ENCODE peak calls at places on chromosomes 3 and 15, in seven cellular contexts. One of them, this sample, is unnamed.
A peak's percentile ranks its signal among the peaks of the same experiment; 100 is the strongest.

GRCh38 chr15:81828135-81828534 is 217.7 kb downstream of the MEX3B start:
- DNase-seq in HepG2: no peak
- DNase-seq in IMR-90: no peak
- DNase-seq in transverse colon: no peak
- DNase-seq in astrocyte: no peak
- DNase-seq in pancreas: no peak
- DNase-seq in fibroblast of lung: no peak
- DNase-seq in this sample: no peak

GRCh38 chr15:68497206-68497910 is 65.4 kb upstream of the ITGA11 start:
- DNase-seq in HepG2: no peak
- DNase-seq in IMR-90: peak; percentile 26
- DNase-seq in transverse colon: no peak
- DNase-seq in astrocyte: peak; percentile 72
- DNase-seq in pancreas: no peak
- DNase-seq in fibroblast of lung: no peak
- DNase-seq in this sample: no peak

GRCh38 chr15:100042558-100042957 is 299.2 kb downstream of the ADAMTS17 start:
- DNase-seq in HepG2: no peak
- DNase-seq in IMR-90: peak; percentile 10
- DNase-seq in transverse colon: no peak
- DNase-seq in astrocyte: peak; percentile 24
- DNase-seq in pancreas: no peak
- DNase-seq in fibroblast of lung: no peak
- DNase-seq in this sample: no peak

GRCh38 chr15:50028323-50028722 is 90.7 kb downstream of the ATP8B4 start:
- DNase-seq in HepG2: no peak
- DNase-seq in IMR-90: no peak
- DNase-seq in transverse colon: no peak
- DNase-seq in astrocyte: no peak
- DNase-seq in pancreas: no peak
- DNase-seq in fibroblast of lung: no peak
- DNase-seq in this sample: no peak

GRCh38 chr3:78242724-78243123 is 1202.8 kb downstream of the ROBO2 start:
- DNase-seq in HepG2: no peak
- DNase-seq in IMR-90: no peak
- DNase-seq in transverse colon: no peak
- DNase-seq in astrocyte: no peak
- DNase-seq in pancreas: no peak
- DNase-seq in fibroblast of lung: no peak
- DNase-seq in this sample: no peak

GRCh38 chr15:100794008-100794407 is 85.6 kb upstream of the ALDH1A3 start:
- DNase-seq in HepG2: no peak
- DNase-seq in IMR-90: no peak
- DNase-seq in transverse colon: no peak
- DNase-seq in astrocyte: no peak
- DNase-seq in pancreas: no peak
- DNase-seq in fibroblast of lung: no peak
- DNase-seq in this sample: peak; percentile 0

GRCh38 chr3:197028711-197029510 is 706 bp downstream of the MELTF start:
- DNase-seq in HepG2: no peak
- DNase-seq in IMR-90: no peak
- DNase-seq in transverse colon: peak; percentile 24
- DNase-seq in astrocyte: no peak
- DNase-seq in pancreas: no peak
- DNase-seq in fibroblast of lung: no peak
- DNase-seq in this sample: peak; percentile 36

GRCh38 chr15:89845305-89845893 is 30.7 kb upstream of the ANPEP start:
- DNase-seq in HepG2: peak; percentile 66
- DNase-seq in IMR-90: peak; percentile 92
- DNase-seq in transverse colon: no peak
- DNase-seq in astrocyte: peak; percentile 90
- DNase-seq in pancreas: no peak
- DNase-seq in fibroblast of lung: peak; percentile 92
- DNase-seq in this sample: no peak

GRCh38 chr3:41088882-41089281 is 110.4 kb upstream of the CTNNB1 start:
- DNase-seq in HepG2: no peak
- DNase-seq in IMR-90: no peak
- DNase-seq in transverse colon: no peak
- DNase-seq in astrocyte: no peak
- DNase-seq in pancreas: no peak
- DNase-seq in fibroblast of lung: no peak
- DNase-seq in this sample: no peak

GRCh38 chr15:75350601-75351331 is 3.9 kb downstream of the NEIL1 start:
- DNase-seq in HepG2: no peak
- DNase-seq in IMR-90: no peak
- DNase-seq in transverse colon: no peak
- DNase-seq in astrocyte: no peak
- DNase-seq in pancreas: no peak
- DNase-seq in fibroblast of lung: no peak
- DNase-seq in this sample: no peak

GRCh38 chr15:78714890-78715289 is 73.9 kb upstream of the CHRNB4 start:
- DNase-seq in HepG2: peak; percentile 38
- DNase-seq in IMR-90: no peak
- DNase-seq in transverse colon: no peak
- DNase-seq in astrocyte: no peak
- DNase-seq in pancreas: no peak
- DNase-seq in fibroblast of lung: peak; percentile 15
- DNase-seq in this sample: no peak

GRCh38 chr3:32819581-32820348 is 2.0 kb downstream of the TRIM71 start:
- DNase-seq in HepG2: no peak
- DNase-seq in IMR-90: no peak
- DNase-seq in transverse colon: no peak
- DNase-seq in astrocyte: no peak
- DNase-seq in pancreas: no peak
- DNase-seq in fibroblast of lung: no peak
- DNase-seq in this sample: no peak

GRCh38 chr3:40741729-40742128 is 217.0 kb downstream of the ZNF621 start:
- DNase-seq in HepG2: no peak
- DNase-seq in IMR-90: peak; percentile 1
- DNase-seq in transverse colon: no peak
- DNase-seq in astrocyte: no peak
- DNase-seq in pancreas: no peak
- DNase-seq in fibroblast of lung: no peak
- DNase-seq in this sample: no peak

GRCh38 chr15:83694030-83694429 is 40.1 kb downstream of the ADAMTSL3 start:
- DNase-seq in HepG2: no peak
- DNase-seq in IMR-90: peak; percentile 32
- DNase-seq in transverse colon: no peak
- DNase-seq in astrocyte: peak; percentile 41
- DNase-seq in pancreas: no peak
- DNase-seq in fibroblast of lung: peak; percentile 44
- DNase-seq in this sample: no peak

GRCh38 chr3:73024836-73025235 is 28.2 kb downstream of the PPP4R2 start:
- DNase-seq in HepG2: no peak
- DNase-seq in IMR-90: peak; percentile 25
- DNase-seq in transverse colon: no peak
- DNase-seq in astrocyte: no peak
- DNase-seq in pancreas: no peak
- DNase-seq in fibroblast of lung: no peak
- DNase-seq in this sample: peak; percentile 30

GRCh38 chr3:7439101-7439500 is 578.2 kb downstream of the GRM7 start:
- DNase-seq in HepG2: no peak
- DNase-seq in IMR-90: no peak
- DNase-seq in transverse colon: no peak
- DNase-seq in astrocyte: no peak
- DNase-seq in pancreas: no peak
- DNase-seq in fibroblast of lung: no peak
- DNase-seq in this sample: no peak

GRCh38 chr3:44920081-44920480 is 45.7 kb downstream of the TGM4 start:
- DNase-seq in HepG2: no peak
- DNase-seq in IMR-90: no peak
- DNase-seq in transverse colon: no peak
- DNase-seq in astrocyte: no peak
- DNase-seq in pancreas: peak; percentile 45
- DNase-seq in fibroblast of lung: no peak
- DNase-seq in this sample: no peak

DNA sequence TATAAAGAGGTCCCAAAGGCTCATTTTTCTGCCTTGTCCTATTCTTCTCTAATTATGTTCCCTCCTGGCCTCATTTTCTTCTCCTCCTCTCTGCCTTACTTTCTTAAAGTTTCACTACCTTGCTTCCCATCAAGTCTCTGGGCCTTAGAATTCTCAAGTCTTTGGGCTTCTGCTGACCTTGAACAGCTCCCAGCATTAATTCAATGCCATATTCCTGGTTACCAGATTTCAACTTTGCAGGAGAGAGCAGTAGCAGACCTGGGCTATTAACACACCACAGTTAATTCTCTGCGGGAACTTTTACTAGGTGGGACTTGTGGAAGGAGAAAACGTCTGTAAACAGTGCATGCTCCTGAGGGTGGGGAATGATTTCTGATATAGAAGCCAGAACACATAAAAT is 214.6 kb downstream of the MEIS2 start:
- DNase-seq in HepG2: no peak
- DNase-seq in IMR-90: no peak
- DNase-seq in transverse colon: no peak
- DNase-seq in astrocyte: no peak
- DNase-seq in pancreas: no peak
- DNase-seq in fibroblast of lung: no peak
- DNase-seq in this sample: no peak
- H3K27me3 ChIP-seq in HepG2: peaks cover 56% of the 10 kb centered on the region
- H3K27me3 ChIP-seq in IMR-90: peaks cover 17% of the 10 kb centered on the region
- H3K27me3 ChIP-seq in transverse colon: peaks cover 99% of the 10 kb centered on the region
- H3K27me3 ChIP-seq in astrocyte: peaks cover 74% of the 10 kb centered on the region
- H3K27me3 ChIP-seq in pancreas: peaks cover 19% of the 10 kb centered on the region
- H3K27me3 ChIP-seq in fibroblast of lung: peaks cover 34% of the 10 kb centered on the region
- H3K27me3 ChIP-seq in this sample: peaks cover 61% of the 10 kb centered on the region

GRCh38 chr3:130748520-130748919 is 1.9 kb upstream of the PIK3R4 start:
- DNase-seq in HepG2: no peak
- DNase-seq in IMR-90: no peak
- DNase-seq in transverse colon: no peak
- DNase-seq in astrocyte: no peak
- DNase-seq in pancreas: no peak
- DNase-seq in fibroblast of lung: no peak
- DNase-seq in this sample: no peak
- H3K27ac ChIP-seq in HepG2: no peak overlapping the region
- H3K27ac ChIP-seq in IMR-90: no peak overlapping the region
- H3K27ac ChIP-seq in transverse colon: peak overlapping the region; percentile 93
- H3K27ac ChIP-seq in astrocyte: no peak overlapping the region
- H3K27ac ChIP-seq in pancreas: no peak overlapping the region
- H3K27ac ChIP-seq in fibroblast of lung: no peak overlapping the region
- H3K27ac ChIP-seq in this sample: no peak overlapping the region

DNA sequence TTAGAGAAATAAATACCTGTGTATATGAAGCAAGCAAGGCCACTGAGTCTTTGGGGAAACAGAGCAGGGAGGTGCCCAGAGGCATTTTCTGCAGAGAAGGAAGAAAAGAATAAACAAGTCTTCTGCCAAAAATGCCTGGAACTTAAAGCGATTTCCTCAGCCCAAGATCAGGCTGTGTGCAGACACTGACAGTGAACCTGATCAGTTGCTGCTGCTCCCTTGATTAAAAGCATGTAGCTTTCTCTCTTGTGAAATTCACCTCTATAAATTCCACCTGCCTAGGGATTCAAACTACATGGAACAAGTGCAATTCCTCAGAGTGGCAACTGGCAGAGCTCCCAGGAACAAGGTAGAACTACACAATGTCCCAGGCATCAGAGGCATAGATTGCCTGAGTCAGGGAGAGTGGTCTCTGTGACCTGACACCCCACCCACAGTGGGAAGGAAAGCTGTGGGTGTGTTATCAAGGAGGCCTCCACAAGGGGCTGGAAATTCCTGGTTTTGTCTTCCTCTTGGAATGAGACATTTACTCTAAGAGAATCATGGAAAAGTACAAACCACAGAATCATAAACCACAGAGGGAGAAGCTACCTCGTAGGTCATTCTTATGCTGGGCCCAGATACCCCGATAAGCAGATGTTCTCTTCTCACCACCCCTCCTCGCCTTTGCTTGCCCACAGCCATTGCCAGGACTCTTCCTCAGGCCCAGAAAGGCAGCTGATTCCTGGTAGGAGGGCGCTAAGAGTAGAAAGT is 1.8 kb upstream of the ZBTB38 start:
- DNase-seq in HepG2: peak; percentile 49
- DNase-seq in IMR-90: peak; percentile 99
- DNase-seq in transverse colon: peak; percentile 61
- DNase-seq in astrocyte: peak; percentile 99
- DNase-seq in pancreas: peak; percentile 53
- DNase-seq in fibroblast of lung: peak; percentile 85
- DNase-seq in this sample: peak; percentile 60
- TF ChIP-seq CTCF in HepG2: no peak
- TF ChIP-seq CTCF in IMR-90: peak; percentile 26
- TF ChIP-seq CTCF in transverse colon: peak; percentile 33
- TF ChIP-seq CTCF in astrocyte: peak; percentile 31
- TF ChIP-seq CTCF in pancreas: no peak
- TF ChIP-seq CTCF in fibroblast of lung: peak; percentile 8
- TF ChIP-seq CTCF in this sample: no peak

GRCh38 chr3:169288548-169288947 is 375.0 kb downstream of the MECOM start:
- DNase-seq in HepG2: no peak
- DNase-seq in IMR-90: no peak
- DNase-seq in transverse colon: no peak
- DNase-seq in astrocyte: no peak
- DNase-seq in pancreas: no peak
- DNase-seq in fibroblast of lung: no peak
- DNase-seq in this sample: no peak

GRCh38 chr3:169286992-169287391 is 376.5 kb downstream of the MECOM start:
- DNase-seq in HepG2: no peak
- DNase-seq in IMR-90: no peak
- DNase-seq in transverse colon: no peak
- DNase-seq in astrocyte: no peak
- DNase-seq in pancreas: no peak
- DNase-seq in fibroblast of lung: no peak
- DNase-seq in this sample: peak; percentile 34

GRCh38 chr3:169283902-169284451 is 379.5 kb downstream of the MECOM start:
- DNase-seq in HepG2: no peak
- DNase-seq in IMR-90: no peak
- DNase-seq in transverse colon: no peak
- DNase-seq in astrocyte: no peak
- DNase-seq in pancreas: no peak
- DNase-seq in fibroblast of lung: no peak
- DNase-seq in this sample: no peak

GRCh38 chr3:169285057-169285990 is 378.2 kb downstream of the MECOM start:
- DNase-seq in HepG2: no peak
- DNase-seq in IMR-90: no peak
- DNase-seq in transverse colon: no peak
- DNase-seq in astrocyte: no peak
- DNase-seq in pancreas: no peak
- DNase-seq in fibroblast of lung: peak; percentile 14
- DNase-seq in this sample: no peak

GRCh38 chr3:169286214-169286613 is 377.3 kb downstream of the MECOM start:
- DNase-seq in HepG2: no peak
- DNase-seq in IMR-90: no peak
- DNase-seq in transverse colon: no peak
- DNase-seq in astrocyte: no peak
- DNase-seq in pancreas: no peak
- DNase-seq in fibroblast of lung: no peak
- DNase-seq in this sample: no peak
- H3K27me3 ChIP-seq in HepG2: no peaks in the 10 kb centered on the region
- H3K27me3 ChIP-seq in IMR-90: no peaks in the 10 kb centered on the region
- H3K27me3 ChIP-seq in transverse colon: no peaks in the 10 kb centered on the region
- H3K27me3 ChIP-seq in astrocyte: no peaks in the 10 kb centered on the region
- H3K27me3 ChIP-seq in pancreas: no peaks in the 10 kb centered on the region
- H3K27me3 ChIP-seq in fibroblast of lung: no peaks in the 10 kb centered on the region
- H3K27me3 ChIP-seq in this sample: no peaks in the 10 kb centered on the region